ENCODE peak calls at places on chromosomes 6 and 20, in nine cellular contexts. G, R, H, P, T, U, B, E and I are unnamed samples.

GRCh38 chr20:36544134-36545018 is 3.1 kb downstream of the MYL9 start:
- DNase-seq in G (no peak), R (peak; percentile 33), H (peak; percentile 63), P (no peak), T (no peak), U (no peak), B (no peak), E (no peak), I (peak; percentile 89)

GRCh38 chr6:3046295-3046694 is 22.0 kb upstream of the RIPK1 start:
- DNase-seq in G (no peak), R (no peak), H (peak; percentile 47), P (no peak), T (no peak), U (no peak), B (no peak), E (no peak), I (peak; percentile 34)

GRCh38 chr6:21200056-21200870 is 393.3 kb upstream of the SOX4 start:
- DNase-seq in G (no peak), R (no peak), H (no peak), P (no peak), T (no peak), U (no peak), B (no peak), E (no peak), I (no peak)

GRCh38 chr6:24974182-24975171 is 38.7 kb upstream of the RIPOR2 start:
- DNase-seq in G (no peak), R (no peak), H (no peak), P (no peak), T (peak; percentile 26), U (no peak), B (no peak), E (peak; percentile 44), I (peak; percentile 18)

GRCh38 chr6:33918175-33918695 is 114.4 kb upstream of the MLN start:
- DNase-seq in G (no peak), R (no peak), H (no peak), P (no peak), T (no peak), U (no peak), B (no peak), E (no peak), I (no peak)

GRCh38 chr6:33933101-33933500 is 129.3 kb upstream of the MLN start:
- DNase-seq in G (no peak), R (no peak), H (no peak), P (no peak), T (no peak), U (no peak), B (no peak), E (no peak), I (no peak)

GRCh38 chr20:24465730-24466129 is 3.7 kb upstream of the SYNDIG1 start:
- DNase-seq in G (no peak), R (no peak), H (no peak), P (no peak), T (no peak), U (no peak), B (no peak), E (no peak), I (peak; percentile 82)

GRCh38 chr6:100968934-100969333 is 87.8 kb upstream of the ASCC3 start:
- DNase-seq in G (no peak), R (no peak), H (no peak), P (no peak), T (no peak), U (no peak), B (no peak), E (no peak), I (no peak)

GRCh38 chr6:106510090-106510970 is 119.0 kb downstream of the RTN4IP1 start:
- DNase-seq in G (peak; percentile 65), R (peak; percentile 48), H (peak; percentile 60), P (peak; percentile 62), T (peak; percentile 63), U (peak; percentile 32), B (no peak), E (peak; percentile 72), I (peak; percentile 62)

GRCh38 chr20:47717421-47717820 is 67.9 kb downstream of the SULF2 start:
- DNase-seq in G (no peak), R (no peak), H (no peak), P (no peak), T (no peak), U (no peak), B (no peak), E (no peak), I (no peak)

GRCh38 chr6:125307150-125307838 is 5.5 kb upstream of the HDDC2 start:
- DNase-seq in G (no peak), R (peak; percentile 36), H (no peak), P (no peak), T (no peak), U (no peak), B (no peak), E (no peak), I (peak; percentile 55)

GRCh38 chr20:50338479-50339195 is 148.0 kb downstream of the CEBPB start:
- DNase-seq in G (no peak), R (peak; percentile 43), H (no peak), P (no peak), T (peak; percentile 44), U (no peak), B (peak; percentile 70), E (peak; percentile 80), I (peak; percentile 60)

GRCh38 chr20:10271470-10272219 is 53.0 kb downstream of the SNAP25 start:
- DNase-seq in G (no peak), R (no peak), H (no peak), P (no peak), T (no peak), U (no peak), B (no peak), E (no peak), I (no peak)

GRCh38 chr20:51219544-51219943 is 196.6 kb upstream of the KCNG1 start:
- DNase-seq in G (no peak), R (no peak), H (no peak), P (no peak), T (no peak), U (no peak), B (no peak), E (no peak), I (no peak)

GRCh38 chr6:17132967-17133366 is 31.1 kb downstream of the STMND1 start:
- DNase-seq in G (no peak), R (no peak), H (no peak), P (no peak), T (no peak), U (no peak), B (no peak), E (no peak), I (no peak)

GRCh38 chr20:63129376-63129965 is 86.5 kb downstream of the YTHDF1 start:
- DNase-seq in G (no peak), R (no peak), H (no peak), P (no peak), T (no peak), U (no peak), B (no peak), E (no peak), I (no peak)

GRCh38 chr20:33771938-33772337 is 39.2 kb upstream of the CHMP4B start:
- DNase-seq in G (no peak), R (no peak), H (no peak), P (no peak), T (no peak), U (no peak), B (no peak), E (no peak), I (no peak)

GRCh38 chr6:65595540-65595939 is 111.5 kb downstream of the EYS start:
- DNase-seq in G (no peak), R (no peak), H (no peak), P (no peak), T (no peak), U (no peak), B (no peak), E (no peak), I (no peak)